ENCODE peak calls at places on chromosomes 3 and 15, in seven cellular contexts. X is H1, C is trophoblast cell, F is IMR-90, I is mesendoderm, P is H9, V is neuronal stem cell. R is an unnamed sample.
A peak's percentile ranks its signal among the peaks of the same experiment; 100 is the strongest.

GRCh38 chr3:29560031-29560430 is 279.2 kb downstream of the RBMS3 start:
- DNase-seq in F (no peak), C (no peak), V (no peak), P (no peak), X (no peak), I (no peak), R (no peak)

GRCh38 chr3:194300392-194300758 is 50.8 kb downstream of the CPN2 start:
- DNase-seq in P (peak; percentile 91), C (peak; percentile 72), I (peak; percentile 98), X (no peak), V (no peak), F (peak; percentile 39), R (peak; percentile 61)

GRCh38 chr3:157128771-157129671 is 30.9 kb downstream of the CCNL1 start:
- DNase-seq in I (peak; percentile 77), X (no peak), F (peak; percentile 30), C (peak; percentile 68), P (no peak), V (no peak), R (peak; percentile 54)

GRCh38 chr3:177596822-177597271 is 399.6 kb upstream of the TBL1XR1 start:
- DNase-seq in P (no peak), V (no peak), X (no peak), F (no peak), I (no peak), C (peak; percentile 67), R (no peak)

GRCh38 chr3:153840487-153840886 is 280.7 kb upstream of the ARHGEF26 start:
- DNase-seq in V (no peak), C (no peak), P (no peak), I (no peak), X (no peak), F (no peak), R (no peak)

GRCh38 chr3:127822166-127822835 is at the start of gene MGLL:
- DNase-seq in V (peak; percentile 23), C (peak; percentile 89), X (peak; percentile 60), I (peak; percentile 34), F (peak; percentile 50), P (no peak), R (peak; percentile 76)

GRCh38 chr3:53234130-53234840 is 21.5 kb downstream of the TKT start:
- DNase-seq in F (no peak), X (no peak), C (no peak), I (no peak), P (no peak), V (no peak), R (no peak)

GRCh38 chr3:74338998-74339397 is 275.5 kb downstream of the CNTN3 start:
- DNase-seq in C (no peak), V (no peak), F (no peak), X (no peak), I (no peak), P (no peak), R (no peak)

GRCh38 chr15:74954515-74954914 is 2.1 kb downstream of the RPP25 start:
- DNase-seq in V (no peak), X (no peak), P (no peak), I (peak; percentile 85), C (peak; percentile 26), F (peak; percentile 84), R (peak; percentile 88)

GRCh38 chr3:165895919-165896318 is 58.7 kb upstream of the BCHE start:
- DNase-seq in P (peak; percentile 74), I (peak; percentile 74), C (peak; percentile 33), X (peak; percentile 84), F (no peak), V (peak; percentile 54), R (peak; percentile 30)

GRCh38 chr15:48592929-48593328 is 52.6 kb downstream of the FBN1 start:
- DNase-seq in X (no peak), I (no peak), F (no peak), V (no peak), C (no peak), P (no peak), R (no peak)

GRCh38 chr3:195558602-195559001 is 15.5 kb upstream of the PPP1R2 start:
- DNase-seq in F (peak; percentile 21), P (no peak), V (no peak), I (peak; percentile 62), X (no peak), C (peak; percentile 47), R (no peak)

GRCh38 chr3:167251678-167252077 is 128.4 kb downstream of the ZBBX start:
- DNase-seq in X (no peak), P (no peak), C (no peak), V (no peak), I (no peak), F (no peak), R (no peak)

GRCh38 chr3:189710620-189711388 is 79.6 kb downstream of the TP63 start:
- DNase-seq in P (peak; percentile 32), X (no peak), I (peak; percentile 67), C (peak; percentile 62), V (no peak), F (peak; percentile 99), R (peak; percentile 95)

GRCh38 chr3:115551091-115551490 is 72.2 kb upstream of the GAP43 start:
- DNase-seq in V (no peak), C (no peak), I (no peak), F (no peak), X (no peak), P (no peak), R (no peak)

GRCh38 chr3:27423463-27423862 is 54.3 kb upstream of the NEK10 start:
- DNase-seq in I (peak; percentile 54), F (peak; percentile 81), P (no peak), X (no peak), V (no peak), C (no peak), R (peak; percentile 46)

GRCh38 chr3:39592306-39592705 is 124.8 kb downstream of the MOBP start:
- DNase-seq in I (no peak), V (no peak), F (no peak), X (no peak), P (no peak), C (peak; percentile 69), R (no peak)

GRCh38 chr3:184334470-184335158 is 2.8 kb upstream of the FAM131A start:
- DNase-seq in V (no peak), P (no peak), X (no peak), F (peak; percentile 86), I (peak; percentile 34), C (peak; percentile 90), R (peak; percentile 83)

GRCh38 chr3:61730058-61730457 is 168.7 kb downstream of the PTPRG start:
- DNase-seq in X (no peak), I (no peak), P (no peak), C (no peak), V (no peak), F (no peak), R (no peak)

GRCh38 chr15:66472176-66472999 is 25.2 kb downstream of the SNAPC5 start:
- DNase-seq in F (peak; percentile 50), X (no peak), I (peak; percentile 99), C (peak; percentile 91), P (no peak), V (no peak), R (peak; percentile 50)

GRCh38 chr3:16480861-16481569 is 32.5 kb downstream of the RFTN1 start:
- DNase-seq in V (peak; percentile 9), C (peak; percentile 46), I (peak; percentile 58), F (peak; percentile 70), X (no peak), P (no peak), R (peak; percentile 46)

GRCh38 chr15:57505949-57506391 is 85.7 kb upstream of the MYZAP start:
- DNase-seq in V (no peak), C (peak; percentile 97), F (no peak), P (no peak), X (no peak), I (no peak), R (peak; percentile 35)

GRCh38 chr15:75508741-75509532 is 57.4 kb upstream of the SIN3A start:
- DNase-seq in F (peak; percentile 65), P (no peak), I (peak; percentile 63), V (no peak), X (no peak), C (peak; percentile 66), R (peak; percentile 62)

GRCh38 chr15:88108991-88109390 is 147.5 kb downstream of the NTRK3 start:
- DNase-seq in C (no peak), X (no peak), V (no peak), I (no peak), F (no peak), P (no peak), R (no peak)

GRCh38 chr15:88118741-88119140 is 137.8 kb downstream of the NTRK3 start:
- DNase-seq in P (no peak), V (no peak), C (no peak), X (no peak), F (no peak), I (no peak), R (no peak)

GRCh38 chr15:88118035-88118434 is 138.5 kb downstream of the NTRK3 start:
- DNase-seq in X (no peak), V (no peak), C (no peak), I (no peak), P (no peak), F (no peak), R (no peak)

GRCh38 chr15:88115529-88116152 is 140.9 kb downstream of the NTRK3 start:
- DNase-seq in X (no peak), C (no peak), F (no peak), I (no peak), V (no peak), P (no peak), R (no peak)

GRCh38 chr15:88113909-88114308 is 142.6 kb downstream of the NTRK3 start:
- DNase-seq in P (no peak), C (no peak), I (no peak), F (no peak), V (no peak), X (no peak), R (no peak)
- H2BK120ac ChIP-seq in P (no peak overlapping the region), C (no peak overlapping the region), I (no peak overlapping the region), F (no peak overlapping the region), V (no peak overlapping the region), X (no peak overlapping the region), R (no peak overlapping the region)

DNA sequence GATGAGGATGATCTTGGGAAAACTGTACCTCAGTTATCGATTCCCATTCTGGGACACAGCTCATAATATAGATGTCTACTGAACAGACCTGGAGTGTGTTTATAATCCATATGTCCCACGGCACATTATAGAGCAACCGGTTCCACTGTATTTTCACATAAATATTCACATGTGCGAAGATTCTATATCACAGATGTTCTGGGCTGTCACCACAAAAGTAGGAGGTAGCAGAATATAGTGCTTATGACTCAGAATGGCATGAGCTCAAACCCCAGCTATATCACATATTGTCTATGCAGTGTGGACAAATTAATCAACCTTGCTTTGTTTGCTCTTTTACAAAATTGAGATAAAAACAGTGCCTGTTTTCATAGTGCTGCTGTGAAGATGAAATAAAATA is 640.3 kb upstream of the ADAMTS9 start:
- DNase-seq in I (no peak), V (no peak), P (no peak), X (no peak), C (no peak), F (no peak), R (no peak)
- H2BK120ac ChIP-seq in I (no peak overlapping the region), V (no peak overlapping the region), P (no peak overlapping the region), X (no peak overlapping the region), C (no peak overlapping the region), F (no peak overlapping the region), R (no peak overlapping the region)

GRCh38 chr3:59680916-59681315 is 631.1 kb upstream of the CFAP20DC start:
- DNase-seq in X (no peak), V (no peak), F (no peak), C (no peak), P (no peak), I (no peak), R (no peak)

GRCh38 chr3:59675495-59675894 is 625.7 kb upstream of the CFAP20DC start:
- DNase-seq in P (no peak), F (no peak), V (no peak), I (no peak), C (no peak), X (no peak), R (no peak)

GRCh38 chr3:59678042-59678707 is 628.4 kb upstream of the CFAP20DC start:
- DNase-seq in C (no peak), F (no peak), X (no peak), V (no peak), P (no peak), I (no peak), R (no peak)
- H2BK120ac ChIP-seq in C (no peak overlapping the region), F (no peak overlapping the region), X (no peak overlapping the region), V (no peak overlapping the region), P (no peak overlapping the region), I (no peak overlapping the region), R (no peak overlapping the region)

GRCh38 chr15:38707802-38708671 is 143.4 kb upstream of the RASGRP1 start:
- DNase-seq in X (peak; percentile 51), V (peak; percentile 58), F (peak; percentile 80), P (peak; percentile 53), I (peak; percentile 72), C (peak; percentile 78), R (peak; percentile 82)
- H2BK120ac ChIP-seq in X (no peak overlapping the region), V (no peak overlapping the region), F (peak overlapping the region; percentile 90), P (no peak overlapping the region), I (no peak overlapping the region), C (no peak overlapping the region), R (no peak overlapping the region)

R was measured in mesenchymal stem cell.